ENCODE peak calls at places on chromosomes 1 and 21, in ten cellular contexts. J, Q, B, Z, N, G, P, X, M and Y are unnamed samples.

GRCh38 chr21:33402011-33402979 is 918 bp upstream of the IFNGR2 start:
- DNase-seq in J (no peak), Q (no peak), B (peak; percentile 81), Z (no peak), N (peak; percentile 20), G (peak; percentile 78), P (peak; percentile 85), X (no peak), M (peak; percentile 83), Y (no peak)

GRCh38 chr1:221886311-221887090 is 144.6 kb upstream of the DUSP10 start:
- DNase-seq in J (no peak), Q (no peak), B (peak; percentile 70), Z (no peak), N (no peak), G (no peak), P (no peak), X (no peak), M (peak; percentile 13), Y (no peak)

GRCh38 chr1:161198877-161199431 is at the start of gene ADAMTS4:
- DNase-seq in J (no peak), Q (no peak), B (peak; percentile 94), Z (no peak), N (no peak), G (peak; percentile 73), P (peak; percentile 91), X (no peak), M (peak; percentile 98), Y (no peak)

GRCh38 chr1:53365405-53366063 is 37.7 kb upstream of the LRP8 start:
- DNase-seq in J (no peak), Q (no peak), B (no peak), Z (no peak), N (no peak), G (peak; percentile 22), P (peak; percentile 9), X (no peak), M (no peak), Y (no peak)

GRCh38 chr1:168465942-168466702 is 77.7 kb downstream of the XCL2 start:
- DNase-seq in J (no peak), Q (no peak), B (peak; percentile 60), Z (peak; percentile 90), N (no peak), G (peak; percentile 75), P (peak; percentile 79), X (no peak), M (peak; percentile 97), Y (no peak)

GRCh38 chr21:34994646-34995631 is 54.2 kb downstream of the RUNX1 start:
- DNase-seq in J (no peak), Q (no peak), B (no peak), Z (no peak), N (no peak), G (no peak), P (no peak), X (no peak), M (no peak), Y (no peak)

GRCh38 chr1:53593758-53594380 is 134.7 kb downstream of the DMRTB1 start:
- DNase-seq in J (no peak), Q (no peak), B (no peak), Z (no peak), N (peak; percentile 78), G (no peak), P (no peak), X (no peak), M (no peak), Y (no peak)

GRCh38 chr1:189149547-189150375 is 1327.9 kb downstream of the BRINP3 start:
- DNase-seq in J (no peak), Q (no peak), B (no peak), Z (no peak), N (no peak), G (no peak), P (no peak), X (no peak), M (peak; percentile 41), Y (no peak)

GRCh38 chr1:53511933-53512806 is 53.0 kb downstream of the DMRTB1 start:
- DNase-seq in J (no peak), Q (no peak), B (peak; percentile 88), Z (no peak), N (no peak), G (no peak), P (peak; percentile 36), X (no peak), M (no peak), Y (no peak)

GRCh38 chr1:93579891-93580290 is 101.7 kb downstream of the BCAR3 start:
- DNase-seq in J (no peak), Q (no peak), B (peak; percentile 87), Z (no peak), N (no peak), G (peak; percentile 70), P (peak; percentile 93), X (no peak), M (no peak), Y (no peak)

GRCh38 chr1:17665950-17666720 is 89.0 kb upstream of the ACTL8 start:
- DNase-seq in J (no peak), Q (no peak), B (peak; percentile 56), Z (no peak), N (no peak), G (no peak), P (no peak), X (no peak), M (no peak), Y (no peak)

GRCh38 chr1:217260676-217261075 is 370.2 kb downstream of the GPATCH2 start:
- DNase-seq in J (no peak), Q (no peak), B (no peak), Z (no peak), N (no peak), G (no peak), P (no peak), X (no peak), M (no peak), Y (no peak)

GRCh38 chr1:45954401-45954847 is 151.0 kb downstream of the MAST2 start:
- DNase-seq in J (no peak), Q (no peak), B (peak; percentile 63), Z (no peak), N (no peak), G (no peak), P (peak; percentile 58), X (no peak), M (peak; percentile 76), Y (no peak)

GRCh38 chr1:54052470-54052933 is 502 bp downstream of the TMEM59 start:
- DNase-seq in J (no peak), Q (no peak), B (peak; percentile 63), Z (no peak), N (peak; percentile 39), G (peak; percentile 56), P (peak; percentile 15), X (no peak), M (peak; percentile 67), Y (peak; percentile 41)

GRCh38 chr21:38325761-38326420 is 69.1 kb downstream of the KCNJ15 start:
- DNase-seq in J (no peak), Q (no peak), B (no peak), Z (no peak), N (no peak), G (no peak), P (no peak), X (no peak), M (no peak), Y (no peak)

GRCh38 chr1:180580237-180580636 is 21.5 kb downstream of the OVAAL start:
- DNase-seq in J (no peak), Q (no peak), B (peak; percentile 33), Z (no peak), N (no peak), G (no peak), P (peak; percentile 46), X (no peak), M (no peak), Y (no peak)

GRCh38 chr1:38997901-38998190 is 6.8 kb downstream of the AKIRIN1 start:
- DNase-seq in J (no peak), Q (no peak), B (no peak), Z (no peak), N (no peak), G (no peak), P (no peak), X (no peak), M (no peak), Y (no peak)

GRCh38 chr21:45366931-45367401 is 38.0 kb upstream of the COL18A1 start:
- DNase-seq in J (peak; percentile 43), Q (no peak), B (peak; percentile 98), Z (no peak), N (no peak), G (peak; percentile 66), P (peak; percentile 99), X (no peak), M (peak; percentile 69), Y (no peak)

GRCh38 chr21:36688324-36688723 is 10.6 kb upstream of the SIM2 start:
- DNase-seq in J (no peak), Q (no peak), B (no peak), Z (no peak), N (no peak), G (no peak), P (no peak), X (no peak), M (no peak), Y (no peak)

GRCh38 chr1:64956733-64957441 is 9.5 kb downstream of the JAK1 start:
- DNase-seq in J (no peak), Q (no peak), B (no peak), Z (no peak), N (no peak), G (peak; percentile 66), P (no peak), X (peak; percentile 14), M (no peak), Y (peak; percentile 66)

GRCh38 chr1:145995148-145995851 is 1.1 kb downstream of the TXNIP start:
- DNase-seq in J (no peak), Q (no peak), B (no peak), Z (no peak), N (no peak), G (no peak), P (no peak), X (no peak), M (no peak), Y (no peak)

GRCh38 chr21:35145626-35146236 is 96.6 kb upstream of the RUNX1 start:
- DNase-seq in J (no peak), Q (no peak), B (no peak), Z (no peak), N (no peak), G (no peak), P (no peak), X (no peak), M (no peak), Y (no peak)